ENCODE peak calls at places on chromosomes 7 and 10, in seven cellular contexts. W is GM23338, Z is psoas muscle, S is MM.1S, G is mucosa of descending colon, C is IMR-90, P is dorsolateral prefrontal cortex. X is an unnamed sample.

GRCh38 chr7:18788026-18788425 is 292.5 kb downstream of the HDAC9 start:
- DNase-seq in G (no peak), S (no peak), P (no peak), C (no peak), Z (no peak), W (no peak), X (no peak)

GRCh38 chr10:118721005-118721876 is 33.5 kb downstream of the CACUL1 start:
- DNase-seq in G (peak; percentile 92), P (no peak), W (peak; percentile 68), Z (no peak), S (peak; percentile 62), C (peak; percentile 62), X (peak; percentile 45)

GRCh38 chr10:4532467-4532866 is 293.5 kb upstream of the AKR1E2 start:
- DNase-seq in C (peak; percentile 66), Z (no peak), P (no peak), G (no peak), W (no peak), S (no peak), X (no peak)

GRCh38 chr7:80186721-80187120 is 52.1 kb downstream of the GNAI1 start:
- DNase-seq in S (no peak), Z (no peak), C (no peak), G (no peak), W (no peak), P (no peak), X (no peak)

GRCh38 chr7:107165341-107165740 is 3.5 kb upstream of the HBP1 start:
- DNase-seq in Z (no peak), P (no peak), C (no peak), G (no peak), W (no peak), S (no peak), X (no peak)

GRCh38 chr7:124027236-124027635 is 5.6 kb downstream of the TMEM229A start:
- DNase-seq in P (no peak), G (no peak), Z (no peak), S (no peak), C (no peak), W (no peak), X (no peak)

GRCh38 chr10:108014145-108014901 is 849.8 kb upstream of the SORCS1 start:
- DNase-seq in S (no peak), C (no peak), W (no peak), G (no peak), P (no peak), Z (no peak), X (no peak)

GRCh38 chr7:105707967-105708580 is 126.8 kb upstream of the EFCAB10 start:
- DNase-seq in C (no peak), W (no peak), P (no peak), S (no peak), Z (no peak), G (peak; percentile 7), X (no peak)

GRCh38 chr10:42950606-42951485 is 126.0 kb upstream of the RET start:
- DNase-seq in W (no peak), Z (no peak), S (no peak), G (no peak), P (no peak), C (no peak), X (no peak)

GRCh38 chr10:80855348-80855971 is 317.8 kb downstream of the SH2D4B start:
- DNase-seq in S (peak; percentile 12), C (no peak), G (peak; percentile 15), P (no peak), Z (no peak), W (peak; percentile 88), X (peak; percentile 61)

GRCh38 chr10:34886906-34887615 is 72.0 kb upstream of the PARD3 start:
- DNase-seq in P (no peak), W (no peak), C (no peak), Z (no peak), G (no peak), S (no peak), X (no peak)

GRCh38 chr10:34890931-34891330 is 75.8 kb upstream of the PARD3 start:
- DNase-seq in P (no peak), C (no peak), S (no peak), W (no peak), G (no peak), Z (no peak), X (no peak)

GRCh38 chr10:34884272-34884952 is 69.3 kb upstream of the PARD3 start:
- DNase-seq in S (peak; percentile 33), Z (no peak), W (no peak), P (no peak), C (no peak), G (no peak), X (no peak)

GRCh38 chr10:34885901-34886300 is 70.8 kb upstream of the PARD3 start:
- DNase-seq in P (no peak), S (no peak), G (no peak), Z (no peak), W (no peak), C (no peak), X (no peak)

DNA sequence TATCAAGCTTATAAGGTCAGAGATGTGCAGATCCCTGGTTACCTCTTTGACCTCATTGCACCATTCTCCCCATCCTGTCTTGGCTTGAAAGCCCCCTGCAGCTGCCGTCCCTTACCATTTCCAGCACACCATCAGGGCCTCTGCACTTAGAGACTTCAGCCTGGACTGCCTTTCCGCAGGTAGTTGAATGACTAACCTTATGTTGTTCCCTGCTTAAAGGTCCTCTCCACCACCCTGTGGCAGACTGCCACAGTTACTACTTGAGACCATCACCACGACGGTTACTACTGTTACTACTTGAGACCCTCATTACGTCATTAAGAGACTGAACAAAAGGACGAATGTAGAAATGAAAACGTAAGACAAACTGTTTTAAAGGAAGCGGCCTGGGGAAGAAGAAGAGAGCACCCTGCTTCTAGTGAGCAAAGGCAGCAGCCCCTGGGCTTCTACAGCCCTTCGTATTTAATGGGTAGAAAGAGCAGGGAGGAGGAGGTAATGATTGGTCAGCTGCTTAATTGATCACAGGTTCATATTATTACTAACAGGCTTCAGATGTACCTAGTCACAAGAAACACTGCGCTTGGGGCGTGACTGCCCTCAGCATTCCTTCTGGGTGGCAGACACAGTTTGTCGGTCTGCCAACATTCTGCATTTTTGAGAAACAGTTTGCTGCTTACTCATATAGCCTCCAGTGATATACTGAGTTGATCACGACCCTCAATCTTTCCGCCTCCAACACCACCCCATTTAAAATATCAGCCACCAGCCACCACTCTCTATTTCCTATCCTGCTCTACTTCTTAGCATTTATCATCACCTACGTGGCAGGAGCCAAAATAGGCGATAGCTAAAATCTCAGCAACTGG is 74.1 kb upstream of the PARD3 start:
- DNase-seq in Z (no peak), S (no peak), C (no peak), W (no peak), G (no peak), P (no peak), X (no peak)
- TF ChIP-seq CTCF in Z (no peak), S (no peak), C (no peak), W (no peak), G (no peak), P (no peak), X (no peak)

GRCh38 chr7:103752995-103753394 is 236.5 kb downstream of the RELN start:
- DNase-seq in C (peak; percentile 27), G (no peak), Z (no peak), P (no peak), W (no peak), S (no peak), X (no peak)
- TF ChIP-seq CTCF in C (peak; percentile 25), G (no peak), Z (no peak), P (no peak), W (no peak), S (peak; percentile 8), X (no peak)

DNA sequence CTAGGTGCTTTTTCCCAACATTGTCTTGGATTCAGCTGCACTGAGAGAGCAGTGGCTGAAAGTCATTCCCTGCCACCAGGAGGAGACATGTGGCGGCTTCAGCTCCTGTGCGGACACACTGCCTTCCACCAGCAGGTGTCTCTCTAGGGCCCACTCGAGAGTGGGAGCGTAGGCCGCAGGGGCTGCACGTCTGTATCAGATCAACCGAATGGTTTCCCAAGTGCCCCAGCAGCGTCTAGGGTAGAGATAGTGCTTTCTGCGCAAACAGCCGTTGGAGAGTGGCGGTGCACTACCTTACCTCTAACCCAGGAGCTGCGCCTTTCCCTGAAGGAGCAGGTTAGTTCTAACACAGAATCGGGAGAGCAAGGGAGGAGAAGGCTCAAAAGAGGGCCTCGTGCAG is 31.7 kb downstream of the PAPOLB start:
- DNase-seq in W (peak; percentile 93), G (peak; percentile 76), C (peak; percentile 57), Z (no peak), S (no peak), P (no peak), X (peak; percentile 78)
- TF ChIP-seq CTCF in W (peak; percentile 89), G (peak; percentile 56), C (peak; percentile 81), Z (peak; percentile 32), S (peak; percentile 53), P (peak; percentile 77), X (peak; percentile 56)

GRCh38 chr10:62422068-62422590 is 48.0 kb downstream of the ZNF365 start:
- DNase-seq in Z (no peak), G (no peak), S (no peak), C (peak; percentile 90), W (no peak), P (no peak), X (no peak)

GRCh38 chr10:62426086-62426485 is 51.9 kb downstream of the ZNF365 start:
- DNase-seq in C (peak; percentile 60), W (no peak), P (no peak), S (no peak), Z (no peak), G (no peak), X (no peak)

GRCh38 chr10:62426600-62426999 is 52.4 kb downstream of the ZNF365 start:
- DNase-seq in Z (no peak), G (no peak), W (peak; percentile 65), S (no peak), P (no peak), C (no peak), X (no peak)

GRCh38 chr10:62424026-62424425 is 49.9 kb downstream of the ZNF365 start:
- DNase-seq in C (no peak), S (no peak), P (no peak), G (no peak), Z (no peak), W (peak; percentile 12), X (no peak)
- TF ChIP-seq CTCF in C (no peak), S (no peak), P (no peak), G (no peak), Z (no peak), W (peak; percentile 18), X (no peak)